ENCODE peak calls at places on chromosomes 11 and 22, in five cellular contexts. J, M, K, U and I are unnamed samples.

GRCh38 chr11:57779275-57779674 is 17.7 kb downstream of the CTNND1 start:
- DNase-seq in J (no peak), M (no peak), K (no peak), U (no peak), I (no peak)

GRCh38 chr11:28581286-28582242 is 473.4 kb downstream of the METTL15 start:
- DNase-seq in J (no peak), M (no peak), K (no peak), U (no peak), I (no peak)

GRCh38 chr11:111046291-111046690 is 199.2 kb upstream of the POU2AF2 start:
- DNase-seq in J (no peak), M (no peak), K (no peak), U (no peak), I (no peak)

GRCh38 chr11:34278708-34279297 is 79.0 kb downstream of the ABTB2 start:
- DNase-seq in J (no peak), M (no peak), K (no peak), U (no peak), I (no peak)

GRCh38 chr22:20127869-20128618 is 3.6 kb upstream of the ZDHHC8 start:
- DNase-seq in J (no peak), M (no peak), K (no peak), U (no peak), I (no peak)

GRCh38 chr11:1194977-1195689 is 27.7 kb upstream of the MUC5B start:
- DNase-seq in J (peak; percentile 4), M (no peak), K (no peak), U (no peak), I (no peak)

GRCh38 chr11:112795142-112795815 is 165.9 kb upstream of the NCAM1 start:
- DNase-seq in J (peak; percentile 30), M (no peak), K (peak; percentile 22), U (peak; percentile 52), I (no peak)

GRCh38 chr22:43370045-43370444 is 26.9 kb upstream of the SCUBE1 start:
- DNase-seq in J (no peak), M (no peak), K (no peak), U (no peak), I (no peak)

GRCh38 chr11:21263026-21263425 is 593.6 kb downstream of the NELL1 start:
- DNase-seq in J (no peak), M (no peak), K (no peak), U (no peak), I (no peak)

GRCh38 chr11:94511932-94512781 is at the start of gene C11orf97:
- DNase-seq in J (peak; percentile 59), M (peak; percentile 17), K (no peak), U (no peak), I (peak; percentile 48)

GRCh38 chr11:73200256-73200655 is 17.8 kb upstream of the P2RY2 start:
- DNase-seq in J (no peak), M (no peak), K (no peak), U (no peak), I (no peak)

GRCh38 chr11:121372028-121372427 is 79.5 kb downstream of the SC5D start:
- DNase-seq in J (no peak), M (no peak), K (no peak), U (no peak), I (no peak)

GRCh38 chr22:24768537-24769374 is 5.8 kb downstream of the PIWIL3 start:
- DNase-seq in J (peak; percentile 74), M (no peak), K (peak; percentile 12), U (peak; percentile 68), I (no peak)

GRCh38 chr11:2569321-2569721 is 124.5 kb downstream of the KCNQ1 start:
- DNase-seq in J (no peak), M (no peak), K (no peak), U (no peak), I (no peak)

GRCh38 chr11:44104472-44105294 is 9.2 kb downstream of the EXT2 start:
- DNase-seq in J (no peak), M (no peak), K (no peak), U (no peak), I (no peak)

GRCh38 chr11:10376061-10376460 is 71.2 kb downstream of the ADM start:
- DNase-seq in J (no peak), M (no peak), K (no peak), U (no peak), I (no peak)

GRCh38 chr11:87908086-87908485 is 267.2 kb downstream of the RAB38 start:
- DNase-seq in J (no peak), M (no peak), K (no peak), U (no peak), I (no peak)

GRCh38 chr22:27825174-27825573 is 23.6 kb upstream of the MN1 start:
- DNase-seq in J (no peak), M (no peak), K (no peak), U (no peak), I (no peak)

GRCh38 chr11:60935676-60936442 is 11.6 kb downstream of the TMEM132A start:
- DNase-seq in J (no peak), M (no peak), K (no peak), U (no peak), I (no peak)

GRCh38 chr11:68090706-68091105 is 30.5 kb downstream of the CHKA start:
- DNase-seq in J (peak; percentile 43), M (no peak), K (no peak), U (no peak), I (no peak)

GRCh38 chr11:70016666-70017347 is 61.3 kb upstream of the ANO1 start:
- DNase-seq in J (no peak), M (no peak), K (no peak), U (peak; percentile 1), I (no peak)

GRCh38 chr11:109730669-109731068 is 308.7 kb downstream of the C11orf87 start:
- DNase-seq in J (no peak), M (no peak), K (no peak), U (no peak), I (no peak)

GRCh38 chr11:96187779-96188624 is 155.0 kb downstream of the MAML2 start:
- DNase-seq in J (no peak), M (no peak), K (no peak), U (peak; percentile 7), I (no peak)

GRCh38 chr22:41925783-41926460 is 684 bp downstream of the TNFRSF13C start:
- DNase-seq in J (peak; percentile 87), M (peak; percentile 67), K (no peak), U (no peak), I (peak; percentile 68)

GRCh38 chr11:37630866-37631265 is 1032.8 kb upstream of the RAG2 start:
- DNase-seq in J (no peak), M (no peak), K (no peak), U (no peak), I (no peak)